ENCODE peak calls at places on chromosomes 2 and 18, in four cellular contexts. L is GM12878, Q is K562, P is A549. S is an unnamed sample.

GRCh38 chr18:55821219-55821618 is 233.2 kb upstream of the TCF4 start:
- DNase-seq in L (no peak), Q (no peak), P (no peak), S (no peak)

GRCh38 chr2:129518937-129519336 is 460.5 kb upstream of the RAB6C start:
- DNase-seq in L (no peak), Q (no peak), P (no peak), S (no peak)

GRCh38 chr2:144454466-144455287 is 65.2 kb downstream of the ZEB2 start:
- DNase-seq in L (no peak), Q (peak; percentile 52), P (no peak), S (no peak)

GRCh38 chr2:172088245-172089004 is 3.1 kb downstream of the DLX1 start:
- DNase-seq in L (no peak), Q (no peak), P (no peak), S (peak; percentile 66)

GRCh38 chr18:41134426-41134825 is 820.6 kb upstream of the PIK3C3 start:
- DNase-seq in L (no peak), Q (no peak), P (no peak), S (no peak)

GRCh38 chr2:217467331-217467730 is 535.5 kb downstream of the TNS1 start:
- DNase-seq in L (no peak), Q (no peak), P (no peak), S (no peak)

GRCh38 chr2:121686218-121686617 is 37.0 kb upstream of the CLASP1 start:
- DNase-seq in L (no peak), Q (no peak), P (no peak), S (no peak)

GRCh38 chr2:234670804-234671203 is 173.9 kb upstream of the ARL4C start:
- DNase-seq in L (no peak), Q (no peak), P (no peak), S (no peak)

GRCh38 chr2:233822781-233823730 is 31.3 kb downstream of the HJURP start:
- DNase-seq in L (no peak), Q (no peak), P (no peak), S (no peak)

GRCh38 chr2:41942278-41942677 is 105.5 kb upstream of the PKDCC start:
- DNase-seq in L (no peak), Q (no peak), P (no peak), S (no peak)

GRCh38 chr2:239473211-239473805 is 72.5 kb upstream of the HDAC4 start:
- DNase-seq in L (no peak), Q (no peak), P (no peak), S (no peak)

GRCh38 chr18:79599503-79599931 is 80.1 kb upstream of the CTDP1 start:
- DNase-seq in L (no peak), Q (no peak), P (peak; percentile 16), S (no peak)

GRCh38 chr18:40485318-40485717 is 1469.7 kb upstream of the PIK3C3 start:
- DNase-seq in L (no peak), Q (no peak), P (no peak), S (no peak)

GRCh38 chr2:127050803-127051115 is 56.2 kb downstream of the BIN1 start:
- DNase-seq in L (no peak), Q (no peak), P (no peak), S (no peak)

GRCh38 chr2:118095610-118096009 is 7.3 kb downstream of the INSIG2 start:
- DNase-seq in L (no peak), Q (no peak), P (no peak), S (no peak)

GRCh38 chr2:217966399-217967068 is 36.3 kb downstream of the TNS1 start:
- DNase-seq in L (no peak), Q (no peak), P (no peak), S (no peak)

GRCh38 chr18:22193466-22193865 is 24.1 kb downstream of the GATA6 start:
- DNase-seq in L (no peak), Q (peak; percentile 23), P (no peak), S (no peak)

GRCh38 chr2:145741161-145741560 is 1221.2 kb upstream of the ZEB2 start:
- DNase-seq in L (no peak), Q (no peak), P (no peak), S (no peak)

GRCh38 chr2:2660789-2661355 is 329.8 kb upstream of the MYT1L start:
- DNase-seq in L (no peak), Q (no peak), P (no peak), S (no peak)

GRCh38 chr2:29879456-29879855 is 41.9 kb downstream of the ALK start:
- DNase-seq in L (no peak), Q (no peak), P (no peak), S (no peak)

GRCh38 chr2:18309188-18309587 is 251.3 kb downstream of the RDH14 start:
- DNase-seq in L (no peak), Q (no peak), P (no peak), S (no peak)

GRCh38 chr2:219663116-219663762 is 35.8 kb downstream of the SLC4A3 start:
- DNase-seq in L (no peak), Q (peak; percentile 45), P (no peak), S (no peak)

GRCh38 chr2:111024496-111024895 is 96.2 kb upstream of the BCL2L11 start:
- DNase-seq in L (no peak), Q (no peak), P (no peak), S (peak; percentile 16)

GRCh38 chr2:217061916-217062315 is 202.1 kb upstream of the TNP1 start:
- DNase-seq in L (no peak), Q (no peak), P (no peak), S (no peak)

GRCh38 chr2:214706986-214707385 is 102.5 kb downstream of the BARD1 start:
- DNase-seq in L (no peak), Q (peak; percentile 2), P (no peak), S (peak; percentile 65)

GRCh38 chr2:209993968-209994367 is 8.5 kb upstream of the RPE start:
- DNase-seq in L (no peak), Q (peak; percentile 15), P (no peak), S (peak; percentile 22)

GRCh38 chr2:239775623-239776440 is 249.3 kb downstream of the NDUFA10 start:
- DNase-seq in L (no peak), Q (no peak), P (no peak), S (no peak)

GRCh38 chr18:31268985-31269406 is 49.0 kb upstream of the DSG1 start:
- DNase-seq in L (peak; percentile 51), Q (peak; percentile 18), P (no peak), S (no peak)

GRCh38 chr18:57497372-57498294 is 62.5 kb downstream of the ONECUT2 start:
- DNase-seq in L (no peak), Q (no peak), P (no peak), S (no peak)

GRCh38 chr2:34736482-34736881 is 1137.4 kb upstream of the FAM98A start:
- DNase-seq in L (no peak), Q (no peak), P (no peak), S (no peak)

GRCh38 chr18:55343396-55344073 is 244.5 kb downstream of the TCF4 start:
- DNase-seq in L (no peak), Q (peak; percentile 19), P (no peak), S (peak; percentile 60)

GRCh38 chr2:176891105-176891504 is 321.5 kb upstream of the HNRNPA3 start:
- DNase-seq in L (no peak), Q (no peak), P (no peak), S (no peak)

GRCh38 chr2:238286987-238287386 is 1.4 kb downstream of the PER2 start:
- DNase-seq in L (no peak), Q (no peak), P (no peak), S (no peak)

GRCh38 chr2:235129856-235130255 is 178.0 kb downstream of the SH3BP4 start:
- DNase-seq in L (no peak), Q (no peak), P (no peak), S (no peak)

GRCh38 chr2:140348826-140349225 is 1568.6 kb upstream of the NXPH2 start:
- DNase-seq in L (no peak), Q (no peak), P (no peak), S (peak; percentile 67)

GRCh38 chr2:140349695-140350094 is 1569.5 kb upstream of the NXPH2 start:
- DNase-seq in L (no peak), Q (no peak), P (no peak), S (no peak)

GRCh38 chr2:140344842-140345241 is 1564.7 kb upstream of the NXPH2 start:
- DNase-seq in L (no peak), Q (no peak), P (no peak), S (no peak)
- TF ChIP-seq JUNB in L (no peak), Q (no peak), P (no peak), S (no peak)

DNA sequence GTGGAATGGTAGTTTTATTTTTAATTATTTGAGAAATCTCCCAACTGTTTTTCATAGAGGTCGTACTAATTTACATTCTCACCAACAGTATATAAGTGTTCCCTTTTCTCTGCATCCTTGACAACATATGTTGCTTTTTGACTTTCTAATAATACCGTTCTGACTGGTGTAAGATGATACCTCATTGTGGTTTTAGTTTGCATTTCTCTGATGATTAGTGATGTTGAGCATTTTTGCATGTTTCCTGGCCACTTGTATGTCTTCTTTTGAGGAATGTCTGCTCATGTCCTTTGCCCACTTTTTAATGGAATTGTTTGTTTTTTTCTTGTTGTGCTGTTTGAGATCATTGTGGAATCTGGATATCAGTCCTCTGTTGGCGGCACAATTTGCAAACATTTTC is 242.5 kb downstream of the ZNF521 start:
- DNase-seq in L (no peak), Q (no peak), P (no peak), S (no peak)
- TF ChIP-seq JUNB in L (no peak), Q (no peak), P (no peak), S (no peak)

DNA sequence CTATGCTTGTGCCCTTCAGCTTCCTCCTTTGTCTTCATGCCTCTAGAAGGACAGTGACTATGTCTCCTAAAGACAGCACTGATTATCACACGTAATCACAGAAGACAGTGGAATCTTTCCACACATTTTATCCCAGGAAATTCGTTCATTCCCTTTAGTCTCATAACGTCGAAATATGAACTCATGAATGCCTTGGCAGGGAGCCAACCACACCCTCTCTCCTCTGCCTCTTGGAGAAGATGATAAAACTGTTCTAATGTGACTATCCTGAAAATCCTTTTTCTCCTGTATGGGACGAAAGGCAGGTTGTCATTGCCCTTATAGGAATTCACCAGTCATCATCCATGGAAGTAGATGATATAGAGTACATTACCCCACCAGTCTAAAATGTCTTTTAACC is 726.6 kb upstream of the FANCL start:
- DNase-seq in L (no peak), Q (peak; percentile 47), P (no peak), S (no peak)
- TF ChIP-seq JUNB in L (no peak), Q (no peak), P (no peak), S (no peak)

DNA sequence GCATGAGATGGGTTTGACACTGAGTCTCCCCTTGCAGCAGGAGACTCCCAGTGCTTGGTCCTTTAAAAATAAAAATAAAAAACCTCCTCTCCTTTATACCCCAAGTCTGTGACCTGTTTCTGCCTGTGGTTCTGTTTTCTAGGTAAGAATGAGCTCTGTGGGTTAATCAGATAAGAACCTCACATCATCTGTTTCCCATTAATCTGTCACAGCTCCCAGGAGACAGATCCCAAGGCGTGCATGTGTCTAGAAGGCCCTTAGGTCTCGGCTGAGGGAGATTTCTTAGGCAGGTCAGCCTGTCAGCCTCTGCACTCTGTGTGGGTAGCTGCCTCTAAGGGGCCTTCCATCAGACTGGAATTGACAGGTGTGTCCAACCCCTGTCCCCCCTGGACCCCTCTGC is 80.7 kb downstream of the FHOD3 start:
- DNase-seq in L (no peak), Q (no peak), P (no peak), S (no peak)
- TF ChIP-seq JUNB in L (no peak), Q (no peak), P (no peak), S (no peak)